ENCODE peak calls at places on chromosomes 4 and X, in ten cellular contexts. I is H4; U is naive thymus-derived CD4-positive, alpha-beta T cell; F is hippocampal formation; A is mesenchymal stem cell; Z is Caco-2; R is dorsolateral prefrontal cortex; S is epithelial cell of proximal tubule; D is cardiac muscle cell; O is fibroblast of mammary gland. G is an unnamed sample.

GRCh38 chr4:3290476-3290875 is 2.3 kb upstream of the RGS12 start:
- DNase-seq in I (no peak), U (no peak), F (no peak), A (no peak), Z (no peak), R (peak), S (no peak), D (no peak), O (no peak), G (no peak)

GRCh38 chr4:15479089-15479912 is 9.6 kb downstream of the CC2D2A start:
- DNase-seq in I (peak), U (no peak), F (peak), A (peak), Z (peak), R (peak), S (peak), D (peak), O (peak), G (peak)

GRCh38 chrX:115177941-115178340 is 11.3 kb upstream of the RBMXL3 start:
- DNase-seq in I (no peak), U (no peak), F (no peak), A (peak), Z (no peak), R (no peak), S (no peak), D (peak), O (peak), G (no peak)

GRCh38 chr4:139279723-139280620 is at the start of gene MGARP:
- DNase-seq in I (no peak), U (no peak), F (peak), A (peak), Z (no peak), R (no peak), S (no peak), D (peak), O (peak), G (no peak)

GRCh38 chrX:139211568-139212182 is 318.9 kb upstream of the F9 start:
- DNase-seq in I (no peak), U (no peak), F (no peak), A (no peak), Z (no peak), R (no peak), S (no peak), D (no peak), O (no peak), G (no peak)

GRCh38 chr4:139528377-139529005 is 27.5 kb downstream of the SETD7 start:
- DNase-seq in I (peak), U (no peak), F (no peak), A (peak), Z (no peak), R (no peak), S (no peak), D (peak), O (peak), G (no peak)

GRCh38 chrX:42695800-42696358 is 82.1 kb downstream of the PPP1R2C start:
- DNase-seq in I (no peak), U (no peak), F (no peak), A (no peak), Z (no peak), R (no peak), S (peak), D (no peak), O (no peak), G (no peak)

GRCh38 chrX:78092296-78092695 is 11.8 kb upstream of the PGK1 start:
- DNase-seq in I (peak), U (no peak), F (no peak), A (peak), Z (no peak), R (no peak), S (no peak), D (peak), O (peak), G (peak)

GRCh38 chr4:1354983-1355275 is 7.9 kb downstream of the UVSSA start:
- DNase-seq in I (no peak), U (no peak), F (no peak), A (no peak), Z (no peak), R (no peak), S (no peak), D (no peak), O (no peak), G (no peak)

GRCh38 chr4:38190717-38191178 is 230.6 kb downstream of the PTTG2 start:
- DNase-seq in I (peak), U (no peak), F (no peak), A (peak), Z (no peak), R (no peak), S (peak), D (peak), O (peak), G (no peak)

GRCh38 chrX:103446665-103447302 is 70.4 kb downstream of the BEX3 start:
- DNase-seq in I (no peak), U (no peak), F (no peak), A (no peak), Z (peak), R (no peak), S (peak), D (peak), O (no peak), G (no peak)

GRCh38 chr4:4913147-4913561 is 53.7 kb downstream of the MSX1 start:
- DNase-seq in I (no peak), U (no peak), F (no peak), A (no peak), Z (no peak), R (no peak), S (no peak), D (no peak), O (no peak), G (no peak)

GRCh38 chr4:148173397-148174017 is 268.7 kb downstream of the NR3C2 start:
- DNase-seq in I (no peak), U (no peak), F (no peak), A (no peak), Z (no peak), R (no peak), S (no peak), D (no peak), O (peak), G (no peak)

GRCh38 chrX:46715997-46716396 is 42.9 kb downstream of the SLC9A7 start:
- DNase-seq in I (no peak), U (no peak), F (no peak), A (no peak), Z (no peak), R (no peak), S (no peak), D (no peak), O (no peak), G (no peak)

GRCh38 chr4:11423465-11423864 is 5.2 kb downstream of the HS3ST1 start:
- DNase-seq in I (no peak), U (no peak), F (no peak), A (no peak), Z (no peak), R (no peak), S (no peak), D (peak), O (no peak), G (no peak)

GRCh38 chrX:10979956-10980355 is 131.2 kb upstream of the HCCS start:
- DNase-seq in I (no peak), U (no peak), F (no peak), A (no peak), Z (no peak), R (no peak), S (peak), D (no peak), O (no peak), G (no peak)